ENCODE peak calls at places on chromosomes 7 and 10, in five cellular contexts. U, F, T, S and Q are unnamed samples.

GRCh38 chr7:86226191-86226590 is 417.5 kb upstream of the GRM3 start:
- DNase-seq in T (no peak), S (no peak), U (no peak), F (no peak), Q (no peak)

GRCh38 chr10:124898493-124898892 is 43.4 kb upstream of the ZRANB1 start:
- DNase-seq in F (no peak), T (no peak), S (no peak), U (no peak), Q (no peak)

GRCh38 chr7:43954524-43955228 is 28.4 kb downstream of the UBE2D4 start:
- DNase-seq in F (no peak), S (no peak), U (peak), T (no peak), Q (peak)

GRCh38 chr7:122767339-122767738 is 64.6 kb upstream of the RNF148 start:
- DNase-seq in T (no peak), S (no peak), U (no peak), F (no peak), Q (no peak)

GRCh38 chr10:24428410-24428782 is 219.5 kb downstream of the KIAA1217 start:
- DNase-seq in F (no peak), T (no peak), U (no peak), S (no peak), Q (no peak)

GRCh38 chr7:15305002-15305600 is 256.7 kb downstream of the AGMO start:
- DNase-seq in T (peak), S (no peak), U (no peak), F (peak), Q (peak)

GRCh38 chr7:151964951-151965350 is 8.7 kb downstream of the GALNTL5 start:
- DNase-seq in F (peak), S (no peak), T (no peak), U (no peak), Q (no peak)

GRCh38 chr7:81627565-81628287 is 142.1 kb downstream of the HGF start:
- DNase-seq in S (no peak), U (no peak), F (no peak), T (no peak), Q (no peak)